ENCODE peak calls at places on chromosomes 16 and 17, in six cellular contexts. B, Q, P, J, R and K are unnamed samples.

GRCh38 chr16:65916995-65917394 is 449.5 kb upstream of the CDH5 start:
- DNase-seq in B (no peak), R (no peak), J (no peak), Q (no peak), P (no peak), K (no peak)

GRCh38 chr17:77616243-77616731 is 342.2 kb upstream of the TNRC6C start:
- DNase-seq in B (no peak), R (no peak), J (no peak), Q (no peak), P (no peak), K (no peak)

GRCh38 chr16:19356024-19356952 is 61.4 kb upstream of the TMC5 start:
- DNase-seq in Q (no peak), P (no peak), J (no peak), B (no peak), R (no peak), K (no peak)

GRCh38 chr17:11240841-11241610 is at the start of gene SHISA6:
- DNase-seq in Q (no peak), J (no peak), B (no peak), P (no peak), R (peak), K (no peak)

GRCh38 chr17:79779088-79779529 is 1.2 kb downstream of the CBX2 start:
- DNase-seq in R (peak), P (no peak), Q (no peak), J (no peak), B (no peak), K (no peak)

GRCh38 chr17:81027591-81028505 is 7.1 kb upstream of the BAIAP2 start:
- DNase-seq in P (no peak), J (no peak), B (no peak), R (no peak), Q (no peak), K (peak)

GRCh38 chr17:72255481-72255880 is 134.7 kb downstream of the SOX9 start:
- DNase-seq in P (no peak), Q (no peak), J (no peak), B (no peak), R (no peak), K (no peak)

GRCh38 chr17:8126306-8127066 is 2.6 kb upstream of the HES7 start:
- DNase-seq in B (peak), Q (no peak), J (no peak), R (peak), P (no peak), K (no peak)

GRCh38 chr17:38605230-38605851 is 411 bp downstream of the SRCIN1 start:
- DNase-seq in J (no peak), B (peak), P (peak), Q (no peak), R (no peak), K (no peak)

GRCh38 chr17:72788950-72789585 is 303.4 kb downstream of the SLC39A11 start:
- DNase-seq in R (no peak), P (no peak), B (no peak), Q (peak), J (no peak), K (no peak)

GRCh38 chr17:36532435-36532975 is 2.2 kb downstream of the MYO19 start:
- DNase-seq in J (no peak), Q (no peak), R (no peak), B (no peak), P (no peak), K (no peak)

GRCh38 chr17:14268264-14268663 is 31.6 kb upstream of the CDRT15 start:
- DNase-seq in P (no peak), B (no peak), J (no peak), Q (peak), R (no peak), K (no peak)

GRCh38 chr16:27235055-27235937 is 32.0 kb downstream of the KDM8 start:
- DNase-seq in Q (peak), R (peak), B (peak), J (no peak), P (peak), K (no peak)

GRCh38 chr17:76878568-76878967 is 10.4 kb downstream of the MGAT5B start:
- DNase-seq in J (no peak), P (no peak), B (no peak), Q (no peak), R (no peak), K (no peak)

GRCh38 chr16:57379579-57379978 is 7.3 kb downstream of the CX3CL1 start:
- DNase-seq in R (no peak), J (no peak), B (no peak), P (no peak), Q (no peak), K (no peak)

GRCh38 chr17:45225051-45225700 is 3.5 kb downstream of the FMNL1 start:
- DNase-seq in R (no peak), Q (no peak), P (no peak), B (no peak), J (no peak), K (no peak)

GRCh38 chr16:23595246-23595950 is 718 bp downstream of the NDUFAB1 start:
- DNase-seq in P (no peak), R (no peak), J (no peak), B (no peak), Q (peak), K (no peak)

GRCh38 chr16:30382398-30383015 is at the start of gene SEPTIN1:
- DNase-seq in P (peak), B (peak), Q (no peak), J (peak), R (no peak), K (peak)

GRCh38 chr16:69563605-69564580 is 1.9 kb upstream of the NFAT5 start:
- DNase-seq in R (no peak), Q (peak), B (peak), J (no peak), P (peak), K (no peak)

GRCh38 chr16:78096386-78096785 is 3.1 kb upstream of the WWOX start:
- DNase-seq in J (no peak), R (no peak), Q (no peak), B (no peak), P (no peak), K (no peak)

GRCh38 chr16:86576591-86577313 is 1.6 kb upstream of the FOXL1 start:
- DNase-seq in R (no peak), Q (no peak), P (no peak), J (no peak), B (no peak), K (no peak)

GRCh38 chr17:28540231-28540630 is 12.2 kb downstream of the UNC119 start:
- DNase-seq in B (no peak), J (no peak), R (no peak), P (no peak), Q (no peak), K (no peak)

GRCh38 chr17:69187294-69187693 is 41.3 kb downstream of the ABCA10 start:
- DNase-seq in J (no peak), Q (no peak), R (no peak), B (no peak), P (no peak), K (no peak)

GRCh38 chr16:48537275-48537674 is 72.7 kb downstream of the N4BP1 start:
- DNase-seq in P (no peak), R (no peak), B (peak), J (no peak), Q (no peak), K (no peak)

GRCh38 chr17:38663125-38663751 is 11.5 kb downstream of the EPOP start:
- DNase-seq in J (no peak), R (peak), Q (peak), B (peak), P (peak), K (peak)

GRCh38 chr17:63395075-63395815 is 50.9 kb downstream of the CYB561 start:
- DNase-seq in R (no peak), Q (no peak), B (no peak), J (no peak), P (no peak), K (no peak)

GRCh38 chr16:2238396-2239230 is 2.4 kb downstream of the DNASE1L2 start:
- DNase-seq in Q (no peak), R (no peak), P (no peak), J (no peak), B (no peak), K (no peak)

GRCh38 chr16:23905027-23905426 is 69.2 kb downstream of the PRKCB start:
- DNase-seq in P (no peak), B (no peak), J (no peak), Q (no peak), R (peak), K (no peak)

GRCh38 chr17:49926886-49927285 is 42.1 kb upstream of the DLX4 start:
- DNase-seq in J (no peak), B (no peak), Q (no peak), R (no peak), P (no peak), K (no peak)

GRCh38 chr16:64914-65255 is 7.5 kb downstream of the RHBDF1 start:
- DNase-seq in B (no peak), R (no peak), J (no peak), P (no peak), Q (no peak), K (no peak)

GRCh38 chr17:65236321-65236720 is 99.2 kb downstream of the RGS9 start:
- DNase-seq in J (no peak), Q (no peak), P (no peak), R (no peak), B (no peak), K (no peak)

GRCh38 chr17:6471531-6472465 is 27.5 kb downstream of the PIMREG start:
- DNase-seq in B (no peak), R (no peak), Q (no peak), J (no peak), P (no peak), K (no peak)

GRCh38 chr16:79997257-79997656 is 396.7 kb upstream of the MAF start:
- DNase-seq in P (peak), B (no peak), R (peak), Q (peak), J (no peak), K (no peak)

GRCh38 chr16:56269824-56270684 is 78.8 kb downstream of the GNAO1 start:
- DNase-seq in B (no peak), R (peak), J (no peak), P (no peak), Q (peak), K (no peak)

GRCh38 chr16:57392694-57393093 is 11.9 kb upstream of the CCL17 start:
- DNase-seq in Q (no peak), R (no peak), J (no peak), B (no peak), P (no peak), K (no peak)

GRCh38 chr16:75928295-75928694 is 202.0 kb upstream of the CPHXL start:
- DNase-seq in B (no peak), P (no peak), Q (no peak), R (no peak), J (no peak), K (no peak)